ENCODE peak calls at places on chromosome 14, in ten cellular contexts. V, X, L, M, C, P, F, H, W and G are unnamed samples.

GRCh38 chr14:105199093-105199492 is 18.0 kb upstream of the NUDT14 start:
- DNase-seq in F (peak; percentile 38), W (no peak), H (no peak), X (no peak), C (peak; percentile 73), L (no peak), V (no peak), P (no peak), M (no peak), G (no peak)

GRCh38 chr14:74418031-74418430 is 8.0 kb downstream of the SYNDIG1L start:
- DNase-seq in H (no peak), V (no peak), F (no peak), C (no peak), X (no peak), L (no peak), W (no peak), M (no peak), P (no peak), G (no peak)

GRCh38 chr14:69315302-69315701 is 55.3 kb downstream of the GALNT16 start:
- DNase-seq in X (no peak), P (no peak), H (no peak), W (no peak), C (peak; percentile 35), F (no peak), V (no peak), L (no peak), M (no peak), G (no peak)

GRCh38 chr14:57848353-57848752 is 17.5 kb downstream of the SLC35F4 start:
- DNase-seq in C (no peak), W (no peak), X (no peak), P (no peak), V (no peak), L (no peak), F (peak; percentile 17), M (no peak), H (no peak), G (no peak)

GRCh38 chr14:103480595-103480994 is 42.0 kb downstream of the CKB start:
- DNase-seq in H (no peak), F (no peak), P (no peak), M (no peak), X (no peak), L (no peak), V (peak; percentile 60), W (no peak), C (no peak), G (no peak)

GRCh38 chr14:79021756-79022155 is 851.6 kb downstream of the NRXN3 start:
- DNase-seq in F (no peak), W (no peak), V (no peak), H (no peak), M (no peak), P (no peak), C (no peak), X (no peak), L (no peak), G (no peak)

GRCh38 chr14:79597561-79597960 is 613.7 kb downstream of the DIO2 start:
- DNase-seq in L (no peak), M (no peak), F (no peak), V (no peak), W (no peak), H (no peak), P (no peak), C (no peak), X (no peak), G (no peak)

GRCh38 chr14:66920196-66920595 is 269.0 kb upstream of the GARIN2 start:
- DNase-seq in C (no peak), L (no peak), F (no peak), V (no peak), H (no peak), W (no peak), P (no peak), M (no peak), X (no peak), G (no peak)

GRCh38 chr14:23299558-23299957 is 3.1 kb downstream of the PPP1R3E start:
- DNase-seq in V (no peak), H (no peak), L (no peak), X (no peak), F (no peak), W (no peak), M (no peak), P (peak; percentile 29), C (no peak), G (no peak)

GRCh38 chr14:72638021-72638420 is 255.9 kb downstream of the DPF3 start:
- DNase-seq in V (no peak), C (peak; percentile 70), M (no peak), W (no peak), H (no peak), L (no peak), P (no peak), X (no peak), F (peak; percentile 87), G (no peak)

GRCh38 chr14:59055439-59056045 is 132.9 kb upstream of the DAAM1 start:
- DNase-seq in C (peak; percentile 6), P (peak; percentile 12), M (no peak), H (peak; percentile 15), W (no peak), X (peak; percentile 13), V (peak; percentile 61), L (no peak), F (peak; percentile 76), G (peak; percentile 20)

GRCh38 chr14:95519699-95520098 is 3.2 kb upstream of the SYNE3 start:
- DNase-seq in V (no peak), H (peak; percentile 82), F (peak; percentile 88), M (peak; percentile 50), W (peak; percentile 67), X (peak; percentile 56), C (peak; percentile 64), P (peak; percentile 70), L (peak; percentile 63), G (no peak)

GRCh38 chr14:74647061-74647833 is 35.2 kb upstream of the LTBP2 start:
- DNase-seq in W (no peak), L (no peak), M (no peak), C (peak; percentile 27), P (no peak), X (no peak), V (no peak), F (no peak), H (no peak), G (no peak)

GRCh38 chr14:103279129-103280025 is 54.7 kb upstream of the EIF5 start:
- DNase-seq in L (no peak), H (no peak), M (no peak), F (peak; percentile 40), P (no peak), X (no peak), C (no peak), W (no peak), V (no peak), G (no peak)

GRCh38 chr14:97592341-97592980 is 795.3 kb downstream of the VRK1 start:
- DNase-seq in W (no peak), F (no peak), M (no peak), L (no peak), H (no peak), P (no peak), V (no peak), C (no peak), X (no peak), G (no peak)

GRCh38 chr14:86129426-86129825 is 599.5 kb downstream of the FLRT2 start:
- DNase-seq in L (no peak), V (no peak), M (no peak), W (no peak), H (no peak), P (no peak), X (no peak), F (no peak), C (no peak), G (no peak)

GRCh38 chr14:30020271-30020670 is 92.6 kb upstream of the PRKD1 start:
- DNase-seq in M (no peak), C (no peak), W (no peak), P (no peak), X (no peak), H (no peak), V (no peak), F (no peak), L (no peak), G (no peak)

GRCh38 chr14:37858733-37859132 is 263.3 kb downstream of the TTC6 start:
- DNase-seq in X (no peak), F (no peak), C (no peak), P (no peak), M (no peak), W (no peak), V (no peak), L (no peak), H (no peak), G (no peak)

GRCh38 chr14:82647088-82647697 is 1113.5 kb upstream of the SEL1L start:
- DNase-seq in X (no peak), H (no peak), F (no peak), M (no peak), V (no peak), P (no peak), L (no peak), W (no peak), C (no peak), G (no peak)

GRCh38 chr14:67623114-67623513 is 3.4 kb downstream of the ARG2 start:
- DNase-seq in M (no peak), P (peak; percentile 41), V (no peak), F (peak; percentile 31), X (no peak), W (no peak), H (no peak), C (no peak), L (no peak), G (no peak)